ENCODE peak calls at places on chromosomes 6 and 20, in six cellular contexts. N, O, R, B, W and X are unnamed samples. For H3K27me3, the result is how much of the 10 kb centered on the place peaks cover.

GRCh38 chr6:14178083-14178445 is 60.5 kb downstream of the CD83 start:
- DNase-seq in N (no peak), O (no peak), R (no peak), B (no peak), W (no peak), X (no peak)

GRCh38 chr20:17882065-17882833 is 86.3 kb downstream of the SNX5 start:
- DNase-seq in N (no peak), O (no peak), R (no peak), B (no peak), W (peak), X (no peak)

GRCh38 chr6:154921482-154921881 is 73.6 kb upstream of the TIAM2 start:
- DNase-seq in N (no peak), O (no peak), R (no peak), B (no peak), W (no peak), X (no peak)

GRCh38 chr20:47379433-47380150 is 23.1 kb upstream of the ZMYND8 start:
- DNase-seq in N (no peak), O (no peak), R (peak), B (no peak), W (no peak), X (no peak)

GRCh38 chr6:148545901-148546300 is 200.9 kb upstream of the UST start:
- DNase-seq in N (no peak), O (no peak), R (no peak), B (no peak), W (no peak), X (no peak)

GRCh38 chr20:33305591-33306057 is 22.6 kb downstream of the BPIFB1 start:
- DNase-seq in N (no peak), O (no peak), R (no peak), B (peak), W (no peak), X (no peak)

GRCh38 chr6:140572129-140572528 is 1197.7 kb upstream of the CITED2 start:
- DNase-seq in N (no peak), O (no peak), R (peak), B (no peak), W (no peak), X (no peak)

GRCh38 chr6:155291291-155291690 is 23.0 kb downstream of the TFB1M start:
- DNase-seq in N (no peak), O (no peak), R (no peak), B (no peak), W (no peak), X (no peak)

GRCh38 chr6:72461144-72461543 is 160.7 kb upstream of the KCNQ5 start:
- DNase-seq in N (no peak), O (no peak), R (peak), B (no peak), W (no peak), X (no peak)

GRCh38 chr20:57263127-57263609 is 3.3 kb downstream of the BMP7 start:
- DNase-seq in N (no peak), O (no peak), R (no peak), B (no peak), W (no peak), X (peak)

GRCh38 chr6:1624071-1624847 is 14.5 kb downstream of the FOXC1 start:
- DNase-seq in N (no peak), O (no peak), R (no peak), B (no peak), W (peak), X (peak)

GRCh38 chr6:32843321-32843978 is 397 bp downstream of the PSMB8 start:
- DNase-seq in N (no peak), O (no peak), R (peak), B (no peak), W (no peak), X (peak)

GRCh38 chr6:2693191-2693590 is 57.5 kb downstream of the MYLK4 start:
- DNase-seq in N (no peak), O (no peak), R (no peak), B (no peak), W (no peak), X (no peak)

GRCh38 chr6:132669690-132670291 is 10.8 kb upstream of the TAAR1 start:
- DNase-seq in N (no peak), O (peak), R (peak), B (peak), W (no peak), X (peak)

GRCh38 chr6:2857580-2858337 is 16.1 kb upstream of the SERPINB1 start:
- DNase-seq in N (no peak), O (no peak), R (peak), B (peak), W (no peak), X (no peak)

GRCh38 chr6:99151634-99152344 is 197.7 kb downstream of the FAXC start:
- DNase-seq in N (peak), O (peak), R (no peak), B (peak), W (no peak), X (peak)

GRCh38 chr20:57585466-57586213 is 24.7 kb downstream of the PCK1 start:
- DNase-seq in N (no peak), O (no peak), R (no peak), B (no peak), W (no peak), X (no peak)

GRCh38 chr20:24634855-24635254 is 165.4 kb downstream of the SYNDIG1 start:
- DNase-seq in N (no peak), O (peak), R (peak), B (peak), W (no peak), X (peak)

GRCh38 chr20:51493346-51493791 is 49.1 kb downstream of the NFATC2 start:
- DNase-seq in N (no peak), O (no peak), R (no peak), B (no peak), W (no peak), X (no peak)

GRCh38 chr6:30730611-30731435 is 10.7 kb downstream of the TUBB start:
- DNase-seq in N (peak), O (peak), R (peak), B (peak), W (peak), X (peak)

GRCh38 chr20:56343861-56344381 is 14.9 kb upstream of the FAM210B start:
- DNase-seq in N (no peak), O (peak), R (peak), B (no peak), W (no peak), X (peak)

GRCh38 chr6:113649916-113650609 is 207.1 kb upstream of the MARCKS start:
- DNase-seq in N (no peak), O (no peak), R (no peak), B (no peak), W (no peak), X (no peak)

GRCh38 chr6:135703621-135704020 is 147.9 kb upstream of the PDE7B start:
- DNase-seq in N (no peak), O (no peak), R (no peak), B (no peak), W (no peak), X (no peak)

GRCh38 chr6:97626586-97627441 is 343.8 kb upstream of the MMS22L start:
- DNase-seq in N (no peak), O (no peak), R (peak), B (no peak), W (no peak), X (no peak)

GRCh38 chr20:44580581-44581268 is 1.7 kb upstream of the PKIG start:
- DNase-seq in N (no peak), O (no peak), R (no peak), B (no peak), W (no peak), X (no peak)

GRCh38 chr6:33075568-33076405 is at the start of gene HLA-DPB1:
- DNase-seq in N (no peak), O (peak), R (peak), B (peak), W (no peak), X (peak)

GRCh38 chr20:36339646-36340592 is 33.8 kb downstream of the DLGAP4 start:
- DNase-seq in N (no peak), O (no peak), R (no peak), B (no peak), W (no peak), X (peak)

GRCh38 chr20:40606660-40607059 is 82.4 kb downstream of the MAFB start:
- DNase-seq in N (no peak), O (no peak), R (no peak), B (no peak), W (no peak), X (no peak)

GRCh38 chr6:35181313-35181932 is 32.3 kb upstream of the SCUBE3 start:
- DNase-seq in N (peak), O (peak), R (peak), B (no peak), W (peak), X (no peak)
- H3K4me3 ChIP-seq in N (no peak), O (no peak), R (no peak), B (peak), W (peak), X (no peak)

GRCh38 chr20:59231124-59231804 is 67.6 kb downstream of the ZNF831 start:
- DNase-seq in N (no peak), O (no peak), R (no peak), B (no peak), W (no peak), X (no peak)

GRCh38 chr20:59235226-59235625 is 65.2 kb upstream of the EDN3 start:
- DNase-seq in N (no peak), O (no peak), R (no peak), B (no peak), W (no peak), X (no peak)

GRCh38 chr20:59232618-59233017 is 67.8 kb upstream of the EDN3 start:
- DNase-seq in N (no peak), O (no peak), R (no peak), B (no peak), W (no peak), X (no peak)

GRCh38 chr20:59230385-59230784 is 66.8 kb downstream of the ZNF831 start:
- DNase-seq in N (no peak), O (no peak), R (no peak), B (no peak), W (no peak), X (no peak)
- H3K27me3 ChIP-seq in N (under half), O (under half), R (under half), B (half or more), W (half or more), X (under half)

GRCh38 chr20:22383156-22383555 is 201.2 kb downstream of the FOXA2 start:
- DNase-seq in N (no peak), O (no peak), R (no peak), B (no peak), W (no peak), X (no peak)
- H3K4me3 ChIP-seq in N (no peak), O (no peak), R (no peak), B (no peak), W (no peak), X (no peak)

GRCh38 chr20:5971203-5971602 is 20.8 kb downstream of the MCM8 start:
- DNase-seq in N (no peak), O (no peak), R (no peak), B (no peak), W (no peak), X (no peak)
- H3K27me3 ChIP-seq in N (under half), O (under half), R (under half), B (under half), W (under half), X (under half)

GRCh38 chr6:15304337-15305078 is 58.6 kb downstream of the JARID2 start:
- DNase-seq in N (no peak), O (no peak), R (no peak), B (no peak), W (no peak), X (no peak)

GRCh38 chr6:15305496-15305895 is 59.6 kb downstream of the JARID2 start:
- DNase-seq in N (no peak), O (no peak), R (no peak), B (no peak), W (no peak), X (no peak)

GRCh38 chr6:15303162-15303919 is 57.5 kb downstream of the JARID2 start:
- DNase-seq in N (no peak), O (peak), R (no peak), B (no peak), W (no peak), X (no peak)

GRCh38 chr6:15303920-15304291 is 58.0 kb downstream of the JARID2 start:
- DNase-seq in N (no peak), O (no peak), R (no peak), B (no peak), W (no peak), X (no peak)

GRCh38 chr6:15305909-15306308 is 60.0 kb downstream of the JARID2 start:
- DNase-seq in N (no peak), O (no peak), R (no peak), B (no peak), W (no peak), X (no peak)
- H3K4me3 ChIP-seq in N (no peak), O (no peak), R (no peak), B (no peak), W (no peak), X (no peak)

DNA sequence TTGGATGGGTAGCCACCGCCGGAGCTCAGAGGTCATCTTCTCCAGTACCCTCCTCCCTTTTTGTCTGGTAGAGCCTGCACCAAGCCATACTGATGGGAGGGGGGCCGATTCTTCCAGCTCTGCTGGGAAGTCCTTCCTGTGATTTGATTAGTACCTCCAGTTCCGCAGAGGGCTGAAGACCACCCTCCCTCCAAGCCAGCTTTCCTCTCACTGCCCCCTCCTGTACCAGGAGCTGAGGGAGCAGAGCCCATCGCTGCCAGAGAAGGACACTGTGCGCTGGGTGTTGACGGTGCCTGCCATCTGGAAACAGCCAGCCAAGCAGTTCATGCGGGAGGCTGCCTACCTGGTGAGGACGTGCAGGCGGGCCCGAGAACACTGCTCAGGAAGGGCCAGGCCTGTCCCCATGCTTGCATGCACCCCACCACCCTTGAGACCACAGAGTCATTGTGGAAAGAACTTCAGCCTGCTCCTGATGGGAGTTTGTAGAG is 13.2 kb downstream of the HSPA12B start:
- DNase-seq in N (no peak), O (no peak), R (no peak), B (no peak), W (no peak), X (peak)
- H3K27me3 ChIP-seq in N (under half), O (half or more), R (under half), B (under half), W (under half), X (under half)